ENCODE peak calls at places on chromosome 11, in six cellular contexts. One of them, this sample, is unnamed.

GRCh38 chr11:94417386-94417987 is 16.3 kb upstream of the GPR83 start:
- DNase-seq in GM12892: no peak
- DNase-seq in GM12878: no peak
- DNase-seq in H1: no peak
- DNase-seq in K562: peak
- DNase-seq in HepG2: peak
- DNase-seq in this sample: no peak

GRCh38 chr11:126137146-126137545 is 74.3 kb downstream of the RPUSD4 start:
- DNase-seq in GM12878: no peak
- DNase-seq in HepG2: no peak
- DNase-seq in GM12892: no peak
- DNase-seq in K562: no peak
- DNase-seq in H1: no peak
- DNase-seq in this sample: no peak

GRCh38 chr11:122979815-122980656 is 1.6 kb downstream of the BSX start:
- DNase-seq in HepG2: no peak
- DNase-seq in GM12892: no peak
- DNase-seq in K562: no peak
- DNase-seq in H1: peak
- DNase-seq in GM12878: no peak
- DNase-seq in this sample: no peak

GRCh38 chr11:78170413-78170812 is 18.0 kb downstream of the KCTD21 start:
- DNase-seq in K562: no peak
- DNase-seq in GM12878: no peak
- DNase-seq in HepG2: no peak
- DNase-seq in H1: no peak
- DNase-seq in GM12892: no peak
- DNase-seq in this sample: no peak

GRCh38 chr11:70503878-70504240 is 105.5 kb downstream of the CTTN start:
- DNase-seq in H1: no peak
- DNase-seq in GM12878: no peak
- DNase-seq in HepG2: no peak
- DNase-seq in K562: no peak
- DNase-seq in GM12892: no peak
- DNase-seq in this sample: no peak

GRCh38 chr11:19953909-19954308 is 206.4 kb downstream of the DBX1 start:
- DNase-seq in GM12892: no peak
- DNase-seq in GM12878: no peak
- DNase-seq in H1: no peak
- DNase-seq in HepG2: peak
- DNase-seq in K562: peak
- DNase-seq in this sample: no peak

GRCh38 chr11:27293500-27294417 is 69.3 kb downstream of the CCDC34 start:
- DNase-seq in H1: no peak
- DNase-seq in GM12878: no peak
- DNase-seq in K562: no peak
- DNase-seq in HepG2: peak
- DNase-seq in GM12892: no peak
- DNase-seq in this sample: no peak

GRCh38 chr11:129950319-129951034 is 52.2 kb downstream of the PRDM10 start:
- DNase-seq in K562: peak
- DNase-seq in GM12892: no peak
- DNase-seq in GM12878: no peak
- DNase-seq in HepG2: no peak
- DNase-seq in H1: no peak
- DNase-seq in this sample: no peak

GRCh38 chr11:119912214-119912613 is 183.2 kb upstream of the NECTIN1 start:
- DNase-seq in GM12878: no peak
- DNase-seq in HepG2: no peak
- DNase-seq in K562: no peak
- DNase-seq in H1: no peak
- DNase-seq in GM12892: no peak
- DNase-seq in this sample: no peak

GRCh38 chr11:64759722-64760719 is at the start of gene PYGM:
- DNase-seq in GM12892: no peak
- DNase-seq in K562: peak
- DNase-seq in GM12878: no peak
- DNase-seq in HepG2: no peak
- DNase-seq in H1: peak
- DNase-seq in this sample: no peak

GRCh38 chr11:93054279-93054678 is 84.8 kb downstream of the MTNR1B start:
- DNase-seq in GM12878: no peak
- DNase-seq in H1: no peak
- DNase-seq in K562: no peak
- DNase-seq in GM12892: no peak
- DNase-seq in HepG2: no peak
- DNase-seq in this sample: no peak

GRCh38 chr11:29012507-29012906 is 904.3 kb downstream of the METTL15 start:
- DNase-seq in HepG2: no peak
- DNase-seq in K562: no peak
- DNase-seq in GM12878: no peak
- DNase-seq in GM12892: no peak
- DNase-seq in H1: no peak
- DNase-seq in this sample: no peak

GRCh38 chr11:64900263-64900678 is 16.7 kb downstream of the ATG2A start:
- DNase-seq in K562: no peak
- DNase-seq in HepG2: no peak
- DNase-seq in GM12892: no peak
- DNase-seq in H1: no peak
- DNase-seq in GM12878: no peak
- DNase-seq in this sample: no peak

GRCh38 chr11:111770581-111771134 is 4.5 kb upstream of the PPP2R1B start:
- DNase-seq in HepG2: no peak
- DNase-seq in H1: no peak
- DNase-seq in GM12892: no peak
- DNase-seq in GM12878: no peak
- DNase-seq in K562: peak
- DNase-seq in this sample: no peak

GRCh38 chr11:7904910-7905309 is 26.2 kb downstream of the OR10A6 start:
- DNase-seq in GM12878: no peak
- DNase-seq in GM12892: no peak
- DNase-seq in H1: no peak
- DNase-seq in HepG2: no peak
- DNase-seq in K562: no peak
- DNase-seq in this sample: no peak

GRCh38 chr11:115709297-115709696 is 205.1 kb upstream of the CADM1 start:
- DNase-seq in H1: no peak
- DNase-seq in K562: no peak
- DNase-seq in HepG2: no peak
- DNase-seq in GM12878: peak
- DNase-seq in GM12892: no peak
- DNase-seq in this sample: no peak

GRCh38 chr11:79950172-79950571 is 509.3 kb upstream of the TENM4 start:
- DNase-seq in K562: no peak
- DNase-seq in GM12892: no peak
- DNase-seq in H1: no peak
- DNase-seq in GM12878: no peak
- DNase-seq in HepG2: no peak
- DNase-seq in this sample: no peak

GRCh38 chr11:122101625-122102291 is 14.3 kb downstream of the BLID start:
- DNase-seq in HepG2: peak
- DNase-seq in K562: no peak
- DNase-seq in H1: peak
- DNase-seq in GM12878: no peak
- DNase-seq in GM12892: no peak
- DNase-seq in this sample: no peak

GRCh38 chr11:32050256-32050655 is 40.6 kb upstream of the RCN1 start:
- DNase-seq in GM12892: no peak
- DNase-seq in K562: no peak
- DNase-seq in HepG2: no peak
- DNase-seq in H1: no peak
- DNase-seq in GM12878: no peak
- DNase-seq in this sample: no peak

DNA sequence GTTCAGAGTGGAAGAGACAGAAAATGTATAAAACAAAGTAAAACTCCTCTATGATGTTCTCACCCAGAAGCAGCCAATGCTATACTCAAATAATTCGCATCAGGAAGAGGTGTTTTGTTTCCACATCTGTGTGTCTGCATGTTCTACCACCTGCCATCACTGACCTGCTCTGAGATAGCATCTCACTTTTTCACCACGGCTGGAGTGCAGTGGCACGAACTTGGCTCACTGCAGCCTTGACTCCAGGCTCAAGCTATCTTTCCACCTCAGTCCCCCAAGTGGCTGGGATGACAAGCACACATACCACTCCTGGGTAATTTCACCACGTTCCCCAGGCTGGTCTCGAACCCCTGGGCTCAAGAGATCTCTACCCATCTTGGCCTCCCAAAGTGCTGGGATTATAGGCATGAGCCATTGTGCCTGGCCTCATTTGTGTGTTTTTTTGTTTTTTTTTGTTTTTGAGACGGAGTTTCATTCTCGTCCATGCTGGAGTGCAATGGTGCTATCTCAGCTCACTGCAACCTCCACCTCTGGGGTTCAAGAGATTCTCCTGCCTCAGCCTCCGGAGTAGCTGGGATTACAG is 14.4 kb downstream of the TALDO1 start:
- DNase-seq in GM12892: no peak
- DNase-seq in GM12878: no peak
- DNase-seq in H1: no peak
- DNase-seq in K562: no peak
- DNase-seq in HepG2: no peak
- DNase-seq in this sample: no peak
- TF ChIP-seq POLR2AphosphoS5 in GM12892: peak
- TF ChIP-seq POLR2AphosphoS5 in GM12878: no peak
- TF ChIP-seq POLR2AphosphoS5 in H1: no peak
- TF ChIP-seq POLR2AphosphoS5 in K562: no peak
- TF ChIP-seq POLR2AphosphoS5 in HepG2: no peak
- TF ChIP-seq POLR2AphosphoS5 in this sample: no peak

GRCh38 chr11:67409261-67409666 is 5.4 kb downstream of the TBC1D10C start:
- DNase-seq in K562: no peak
- DNase-seq in H1: no peak
- DNase-seq in GM12892: peak
- DNase-seq in HepG2: no peak
- DNase-seq in GM12878: no peak
- DNase-seq in this sample: peak
- TF ChIP-seq TAF1 in K562: no peak
- TF ChIP-seq TAF1 in H1: no peak
- TF ChIP-seq TAF1 in GM12892: peak
- TF ChIP-seq TAF1 in HepG2: no peak
- TF ChIP-seq TAF1 in GM12878: peak
- TF ChIP-seq TAF1 in this sample: peak

DNA sequence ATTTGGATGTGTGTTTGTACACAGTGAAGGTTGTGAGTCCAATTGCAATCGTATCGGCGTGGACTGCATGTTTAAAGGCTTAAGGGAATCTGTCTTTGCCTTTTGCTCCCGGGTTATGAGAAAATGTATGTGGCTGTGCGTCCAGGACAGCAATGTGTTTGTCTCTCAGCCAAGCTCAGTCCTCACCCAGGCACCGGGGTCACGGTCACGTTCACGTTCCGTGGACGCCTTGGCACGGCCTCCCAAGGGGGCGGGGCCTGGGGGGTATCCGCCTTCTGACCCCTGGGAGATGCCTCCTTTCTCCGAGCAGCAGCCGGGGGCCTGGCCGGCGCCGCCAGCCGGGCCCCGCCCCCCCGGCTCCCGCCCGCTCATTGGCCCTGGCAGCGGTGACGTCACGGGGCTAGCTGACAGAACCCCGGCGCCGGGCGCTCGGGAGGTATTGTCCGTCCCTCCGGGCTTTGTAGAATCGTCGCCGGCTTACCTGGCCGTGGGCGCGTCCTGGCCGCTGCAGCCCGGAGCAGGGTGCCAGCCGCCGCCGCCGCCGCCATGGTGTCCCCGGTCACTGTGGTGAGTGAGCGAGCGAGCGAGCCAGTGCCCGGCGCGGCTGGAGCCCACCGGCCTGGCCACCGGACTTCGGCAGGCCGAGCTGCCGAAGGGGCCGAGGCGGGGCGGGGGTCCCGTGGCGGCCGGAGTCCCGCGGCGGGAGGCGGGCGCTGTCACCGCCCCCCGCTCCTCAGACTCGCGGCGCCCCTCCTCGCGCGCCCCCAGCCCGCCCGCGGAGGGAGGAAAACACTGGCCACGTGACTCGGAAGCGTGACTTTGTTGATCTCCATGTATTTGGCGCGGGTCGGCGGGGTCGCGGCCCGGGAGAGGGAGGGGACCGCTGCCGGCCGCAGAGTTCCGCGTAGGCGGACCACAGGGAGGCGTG is at the start of gene TMEM86A:
- DNase-seq in H1: peak
- DNase-seq in GM12878: no peak
- DNase-seq in HepG2: peak
- DNase-seq in GM12892: peak
- DNase-seq in K562: peak
- DNase-seq in this sample: peak
- TF ChIP-seq POLR2A in H1: no peak
- TF ChIP-seq POLR2A in GM12878: no peak
- TF ChIP-seq POLR2A in HepG2: no peak
- TF ChIP-seq POLR2A in GM12892: no peak
- TF ChIP-seq POLR2A in K562: peak
- TF ChIP-seq POLR2A in this sample: no peak

GRCh38 chr11:75349540-75350116 is 1.8 kb downstream of the ARRB1 start:
- DNase-seq in GM12892: no peak
- DNase-seq in GM12878: no peak
- DNase-seq in HepG2: no peak
- DNase-seq in K562: peak
- DNase-seq in H1: no peak
- DNase-seq in this sample: no peak

GRCh38 chr11:75346912-75347647 is 4.4 kb downstream of the ARRB1 start:
- DNase-seq in K562: no peak
- DNase-seq in GM12878: no peak
- DNase-seq in HepG2: no peak
- DNase-seq in GM12892: no peak
- DNase-seq in H1: no peak
- DNase-seq in this sample: no peak

GRCh38 chr11:75350122-75350742 is 1.2 kb downstream of the ARRB1 start:
- DNase-seq in GM12878: no peak
- DNase-seq in HepG2: no peak
- DNase-seq in H1: no peak
- DNase-seq in GM12892: no peak
- DNase-seq in K562: no peak
- DNase-seq in this sample: no peak

GRCh38 chr11:75346296-75346695 is 5.2 kb downstream of the ARRB1 start:
- DNase-seq in GM12878: no peak
- DNase-seq in HepG2: no peak
- DNase-seq in H1: no peak
- DNase-seq in GM12892: no peak
- DNase-seq in K562: no peak
- DNase-seq in this sample: no peak

DNA sequence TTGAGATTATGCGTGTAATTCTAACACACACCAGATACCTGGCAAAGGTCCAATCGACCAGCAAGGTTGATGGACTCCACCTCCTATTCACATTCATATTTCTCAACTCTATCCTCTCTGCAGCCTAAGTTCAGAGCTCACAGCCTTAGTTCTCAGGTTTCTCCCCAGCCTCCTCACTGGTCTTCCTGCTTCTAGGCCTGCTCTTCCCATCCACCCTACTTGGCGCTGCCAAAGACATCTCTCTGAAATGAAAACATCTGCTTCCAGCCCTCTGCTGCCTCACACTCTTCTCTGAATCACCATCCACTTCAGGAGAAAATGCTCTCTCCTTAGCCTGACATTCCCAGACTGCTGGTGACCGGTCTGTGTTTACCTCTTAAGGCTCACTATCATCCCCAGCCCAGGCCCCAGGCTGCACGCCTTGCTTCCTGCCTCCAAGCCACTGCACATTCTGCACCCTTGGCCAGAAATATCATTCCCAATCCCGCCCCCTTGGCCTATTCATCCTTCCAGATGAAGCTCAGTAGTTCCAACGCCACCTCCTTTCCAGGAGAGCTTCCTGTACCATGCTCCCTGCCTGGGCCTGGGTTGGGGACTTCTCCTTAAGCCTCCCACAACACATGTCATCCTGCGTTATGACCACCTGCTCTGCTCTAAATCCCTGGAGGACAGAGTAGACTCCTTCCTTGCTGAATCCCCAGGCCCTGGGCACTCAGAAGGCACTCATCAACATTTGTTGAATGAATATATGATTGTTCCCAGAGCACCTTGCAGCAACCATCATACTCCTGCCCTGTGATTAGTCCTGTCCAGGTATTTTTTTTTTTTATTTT is 3.5 kb downstream of the ARRB1 start:
- DNase-seq in H1: no peak
- DNase-seq in GM12878: no peak
- DNase-seq in K562: peak
- DNase-seq in HepG2: peak
- DNase-seq in GM12892: no peak
- DNase-seq in this sample: no peak
- TF ChIP-seq POLR2AphosphoS5 in H1: no peak
- TF ChIP-seq POLR2AphosphoS5 in GM12878: no peak
- TF ChIP-seq POLR2AphosphoS5 in K562: no peak
- TF ChIP-seq POLR2AphosphoS5 in HepG2: no peak
- TF ChIP-seq POLR2AphosphoS5 in GM12892: no peak
- TF ChIP-seq POLR2AphosphoS5 in this sample: no peak

This sample was measured in GM12891.